ENCODE peak calls at places on chromosomes 5 and 9, in six cellular contexts. One of them, this sample, is unnamed. For H3K9me3, the result is how much of the 10 kb centered on the place peaks cover.

GRCh38 chr9:673966-674526 is 167.5 kb upstream of the DMRT1 start:
- DNase-seq in suprapubic skin: no peak
- DNase-seq in T-helper 17 cell: no peak
- DNase-seq in CD4-positive, alpha-beta T cell: no peak
- DNase-seq in kidney: no peak
- DNase-seq in cardiac muscle cell: no peak
- DNase-seq in this sample: no peak

GRCh38 chr5:13821366-13821765 is 123.1 kb downstream of the DNAH5 start:
- DNase-seq in suprapubic skin: no peak
- DNase-seq in cardiac muscle cell: no peak
- DNase-seq in CD4-positive, alpha-beta T cell: no peak
- DNase-seq in kidney: no peak
- DNase-seq in T-helper 17 cell: no peak
- DNase-seq in this sample: no peak

GRCh38 chr9:33295571-33295970 is 5.3 kb downstream of the NFX1 start:
- DNase-seq in T-helper 17 cell: no peak
- DNase-seq in CD4-positive, alpha-beta T cell: no peak
- DNase-seq in cardiac muscle cell: no peak
- DNase-seq in kidney: no peak
- DNase-seq in suprapubic skin: no peak
- DNase-seq in this sample: peak

GRCh38 chr5:91541696-91542095 is 158.6 kb upstream of the ARRDC3 start:
- DNase-seq in suprapubic skin: no peak
- DNase-seq in T-helper 17 cell: no peak
- DNase-seq in kidney: no peak
- DNase-seq in cardiac muscle cell: no peak
- DNase-seq in CD4-positive, alpha-beta T cell: no peak
- DNase-seq in this sample: no peak

GRCh38 chr5:10138385-10139057 is 111.2 kb downstream of the ATPSCKMT start:
- DNase-seq in cardiac muscle cell: peak
- DNase-seq in T-helper 17 cell: no peak
- DNase-seq in CD4-positive, alpha-beta T cell: no peak
- DNase-seq in kidney: no peak
- DNase-seq in suprapubic skin: no peak
- DNase-seq in this sample: no peak

GRCh38 chr5:96961053-96961452 is 25.2 kb downstream of the LNPEP start:
- DNase-seq in cardiac muscle cell: peak
- DNase-seq in suprapubic skin: no peak
- DNase-seq in T-helper 17 cell: no peak
- DNase-seq in CD4-positive, alpha-beta T cell: no peak
- DNase-seq in kidney: no peak
- DNase-seq in this sample: peak

GRCh38 chr5:74304536-74304935 is 336.0 kb downstream of the ENC1 start:
- DNase-seq in CD4-positive, alpha-beta T cell: no peak
- DNase-seq in T-helper 17 cell: no peak
- DNase-seq in suprapubic skin: no peak
- DNase-seq in cardiac muscle cell: no peak
- DNase-seq in kidney: no peak
- DNase-seq in this sample: no peak

GRCh38 chr5:91182763-91183162 is 200.4 kb downstream of the ARRDC3 start:
- DNase-seq in kidney: no peak
- DNase-seq in cardiac muscle cell: peak
- DNase-seq in CD4-positive, alpha-beta T cell: no peak
- DNase-seq in suprapubic skin: no peak
- DNase-seq in T-helper 17 cell: no peak
- DNase-seq in this sample: peak

GRCh38 chr5:173378727-173379126 is 50.5 kb upstream of the STC2 start:
- DNase-seq in CD4-positive, alpha-beta T cell: no peak
- DNase-seq in T-helper 17 cell: no peak
- DNase-seq in kidney: no peak
- DNase-seq in suprapubic skin: no peak
- DNase-seq in cardiac muscle cell: no peak
- DNase-seq in this sample: no peak

GRCh38 chr5:37717613-37718431 is 122.0 kb downstream of the GDNF start:
- DNase-seq in cardiac muscle cell: peak
- DNase-seq in CD4-positive, alpha-beta T cell: no peak
- DNase-seq in kidney: no peak
- DNase-seq in suprapubic skin: no peak
- DNase-seq in T-helper 17 cell: no peak
- DNase-seq in this sample: no peak

GRCh38 chr9:134189475-134190231 is 25.3 kb upstream of the RNU6ATAC start:
- DNase-seq in CD4-positive, alpha-beta T cell: no peak
- DNase-seq in T-helper 17 cell: no peak
- DNase-seq in cardiac muscle cell: no peak
- DNase-seq in suprapubic skin: peak
- DNase-seq in kidney: peak
- DNase-seq in this sample: no peak

GRCh38 chr5:124176692-124177091 is 569.7 kb downstream of the ZNF608 start:
- DNase-seq in kidney: no peak
- DNase-seq in T-helper 17 cell: no peak
- DNase-seq in suprapubic skin: no peak
- DNase-seq in cardiac muscle cell: peak
- DNase-seq in CD4-positive, alpha-beta T cell: no peak
- DNase-seq in this sample: peak

GRCh38 chr9:15277400-15278137 is 29.4 kb downstream of the TTC39B start:
- DNase-seq in T-helper 17 cell: no peak
- DNase-seq in CD4-positive, alpha-beta T cell: no peak
- DNase-seq in kidney: no peak
- DNase-seq in suprapubic skin: no peak
- DNase-seq in cardiac muscle cell: peak
- DNase-seq in this sample: peak

GRCh38 chr9:108296056-108296455 is 559.7 kb downstream of the ACTL7B start:
- DNase-seq in cardiac muscle cell: peak
- DNase-seq in kidney: no peak
- DNase-seq in suprapubic skin: no peak
- DNase-seq in T-helper 17 cell: no peak
- DNase-seq in CD4-positive, alpha-beta T cell: no peak
- DNase-seq in this sample: no peak

GRCh38 chr5:119409235-119409815 is 43.0 kb upstream of the HSD17B4 start:
- DNase-seq in kidney: no peak
- DNase-seq in CD4-positive, alpha-beta T cell: no peak
- DNase-seq in cardiac muscle cell: no peak
- DNase-seq in suprapubic skin: no peak
- DNase-seq in T-helper 17 cell: no peak
- DNase-seq in this sample: peak

GRCh38 chr9:130327781-130328348 is 62.3 kb downstream of the HMCN2 start:
- DNase-seq in suprapubic skin: peak
- DNase-seq in cardiac muscle cell: peak
- DNase-seq in CD4-positive, alpha-beta T cell: no peak
- DNase-seq in kidney: peak
- DNase-seq in T-helper 17 cell: no peak
- DNase-seq in this sample: no peak

GRCh38 chr9:68750179-68750685 is 45.2 kb downstream of the PIP5K1B start:
- DNase-seq in CD4-positive, alpha-beta T cell: no peak
- DNase-seq in kidney: no peak
- DNase-seq in suprapubic skin: no peak
- DNase-seq in cardiac muscle cell: no peak
- DNase-seq in T-helper 17 cell: no peak
- DNase-seq in this sample: no peak

GRCh38 chr9:109317979-109318671 is 2.7 kb downstream of the EPB41L4B start:
- DNase-seq in cardiac muscle cell: no peak
- DNase-seq in T-helper 17 cell: no peak
- DNase-seq in suprapubic skin: no peak
- DNase-seq in CD4-positive, alpha-beta T cell: no peak
- DNase-seq in kidney: no peak
- DNase-seq in this sample: no peak

GRCh38 chr5:76715484-76715733 is 517 bp upstream of the F2R start:
- DNase-seq in CD4-positive, alpha-beta T cell: no peak
- DNase-seq in cardiac muscle cell: no peak
- DNase-seq in kidney: no peak
- DNase-seq in suprapubic skin: no peak
- DNase-seq in T-helper 17 cell: no peak
- DNase-seq in this sample: no peak

GRCh38 chr5:135626636-135627035 is 47.8 kb upstream of the CXCL14 start:
- DNase-seq in T-helper 17 cell: no peak
- DNase-seq in cardiac muscle cell: no peak
- DNase-seq in CD4-positive, alpha-beta T cell: no peak
- DNase-seq in kidney: no peak
- DNase-seq in suprapubic skin: no peak
- DNase-seq in this sample: no peak

GRCh38 chr5:172683696-172684464 is 42.8 kb downstream of the NEURL1B start:
- DNase-seq in suprapubic skin: no peak
- DNase-seq in kidney: peak
- DNase-seq in cardiac muscle cell: no peak
- DNase-seq in T-helper 17 cell: peak
- DNase-seq in CD4-positive, alpha-beta T cell: peak
- DNase-seq in this sample: no peak

GRCh38 chr5:67043789-67044511 is 152.6 kb downstream of the CD180 start:
- DNase-seq in cardiac muscle cell: no peak
- DNase-seq in CD4-positive, alpha-beta T cell: no peak
- DNase-seq in kidney: no peak
- DNase-seq in suprapubic skin: no peak
- DNase-seq in T-helper 17 cell: no peak
- DNase-seq in this sample: no peak

GRCh38 chr5:78741014-78741413 is 92.4 kb upstream of the LHFPL2 start:
- DNase-seq in CD4-positive, alpha-beta T cell: no peak
- DNase-seq in T-helper 17 cell: no peak
- DNase-seq in kidney: no peak
- DNase-seq in suprapubic skin: no peak
- DNase-seq in cardiac muscle cell: no peak
- DNase-seq in this sample: no peak

DNA sequence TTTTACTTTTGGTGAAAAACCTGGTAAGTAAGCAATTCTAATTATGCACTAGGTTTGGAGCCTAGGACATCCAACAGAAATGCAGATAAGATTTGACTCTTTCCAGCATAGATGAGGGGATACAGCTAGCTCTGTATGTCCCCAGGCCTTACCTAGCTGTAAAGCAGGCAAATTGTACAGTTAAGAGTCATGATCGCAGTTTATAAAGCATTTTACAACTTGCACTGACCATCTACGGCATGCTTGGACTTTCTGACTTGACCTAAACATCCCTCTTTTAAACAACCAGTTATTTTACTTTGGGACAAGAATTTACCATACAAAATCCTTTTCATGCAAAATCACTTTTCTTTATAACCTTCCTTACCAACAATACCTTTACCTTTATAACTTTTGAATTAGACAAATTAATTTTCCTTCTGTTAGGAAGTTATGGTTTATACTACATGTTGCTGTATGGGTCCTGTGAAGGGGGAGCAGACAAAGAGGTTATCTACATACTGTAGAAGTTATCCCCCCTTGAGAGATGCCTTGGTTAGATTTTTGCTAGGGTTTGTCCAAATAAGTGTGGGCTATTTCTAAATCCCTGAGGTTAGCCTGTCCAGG is 36.8 kb downstream of the FGD3 start:
- DNase-seq in T-helper 17 cell: no peak
- DNase-seq in suprapubic skin: no peak
- DNase-seq in CD4-positive, alpha-beta T cell: no peak
- DNase-seq in kidney: no peak
- DNase-seq in cardiac muscle cell: no peak
- DNase-seq in this sample: peak
- H3K9me3 ChIP-seq in T-helper 17 cell: under half
- H3K9me3 ChIP-seq in suprapubic skin: under half
- H3K9me3 ChIP-seq in CD4-positive, alpha-beta T cell: under half
- H3K9me3 ChIP-seq in kidney: under half
- H3K9me3 ChIP-seq in cardiac muscle cell: under half
- H3K9me3 ChIP-seq in this sample: under half

DNA sequence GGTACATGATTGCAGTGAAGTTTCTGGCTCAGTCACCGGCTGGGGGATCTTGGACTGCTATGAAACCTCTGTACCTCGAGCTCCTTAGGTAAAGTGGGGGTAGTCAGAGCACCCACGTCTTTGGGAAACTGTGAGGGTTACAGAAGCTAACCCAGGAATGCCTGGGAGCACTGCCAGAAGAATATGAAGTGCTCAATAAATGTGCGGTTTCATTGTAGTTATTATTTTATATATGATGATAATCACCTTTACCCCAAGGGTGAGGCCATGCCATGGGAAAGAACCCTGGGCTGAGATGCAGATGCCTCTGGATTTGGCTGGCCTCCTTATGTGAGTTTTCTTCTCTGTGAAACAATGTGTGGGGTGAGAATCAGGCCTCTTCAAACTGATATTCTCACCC is 3.7 kb downstream of the NPR3 start:
- DNase-seq in kidney: no peak
- DNase-seq in T-helper 17 cell: no peak
- DNase-seq in CD4-positive, alpha-beta T cell: no peak
- DNase-seq in suprapubic skin: no peak
- DNase-seq in cardiac muscle cell: no peak
- DNase-seq in this sample: no peak
- H3K9me3 ChIP-seq in kidney: under half
- H3K9me3 ChIP-seq in T-helper 17 cell: under half
- H3K9me3 ChIP-seq in CD4-positive, alpha-beta T cell: under half
- H3K9me3 ChIP-seq in suprapubic skin: under half
- H3K9me3 ChIP-seq in cardiac muscle cell: under half
- H3K9me3 ChIP-seq in this sample: under half

DNA sequence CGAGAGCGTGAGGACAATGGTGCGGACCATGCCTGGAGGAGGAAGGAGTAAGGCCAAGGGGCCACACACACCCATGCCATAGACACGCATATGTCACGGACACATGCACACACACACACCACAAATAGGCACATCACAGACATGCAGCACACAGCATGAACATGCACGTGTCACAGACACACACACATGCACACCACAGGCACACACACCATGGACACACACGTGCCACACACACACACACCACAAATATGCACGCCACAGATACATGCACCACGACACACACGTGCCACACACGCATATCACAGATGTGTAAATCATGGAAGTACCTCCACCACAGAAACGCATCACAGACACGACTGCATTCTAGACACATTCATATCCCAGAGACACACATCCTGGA is 16.7 kb downstream of the TERT start:
- DNase-seq in T-helper 17 cell: no peak
- DNase-seq in kidney: no peak
- DNase-seq in suprapubic skin: no peak
- DNase-seq in CD4-positive, alpha-beta T cell: no peak
- DNase-seq in cardiac muscle cell: no peak
- DNase-seq in this sample: no peak
- H3K9me3 ChIP-seq in T-helper 17 cell: under half
- H3K9me3 ChIP-seq in kidney: under half
- H3K9me3 ChIP-seq in suprapubic skin: under half
- H3K9me3 ChIP-seq in CD4-positive, alpha-beta T cell: under half
- H3K9me3 ChIP-seq in cardiac muscle cell: under half
- H3K9me3 ChIP-seq in this sample: under half

DNA sequence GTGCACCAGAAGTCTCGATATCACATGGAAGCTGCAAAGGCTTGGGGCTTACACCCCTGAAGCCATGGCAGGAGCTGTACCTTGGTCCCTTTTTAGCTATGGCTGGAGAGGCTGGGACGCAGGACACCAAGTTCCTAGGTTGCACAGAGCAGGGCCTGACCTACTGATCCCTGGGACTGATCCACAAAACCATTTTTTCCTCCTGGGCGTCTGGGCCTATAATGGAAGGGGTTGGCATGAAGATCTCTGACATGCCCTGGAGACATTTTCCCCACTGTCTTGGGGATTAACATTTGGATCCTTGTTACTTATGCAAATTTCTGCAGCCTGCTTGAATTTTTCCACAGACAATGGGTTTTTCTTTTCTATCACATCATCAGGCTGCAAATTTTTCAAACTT is 286.7 kb upstream of the PTPRD start:
- DNase-seq in T-helper 17 cell: no peak
- DNase-seq in kidney: no peak
- DNase-seq in CD4-positive, alpha-beta T cell: no peak
- DNase-seq in suprapubic skin: no peak
- DNase-seq in cardiac muscle cell: no peak
- DNase-seq in this sample: no peak
- H3K9me3 ChIP-seq in T-helper 17 cell: under half
- H3K9me3 ChIP-seq in kidney: under half
- H3K9me3 ChIP-seq in CD4-positive, alpha-beta T cell: under half
- H3K9me3 ChIP-seq in suprapubic skin: under half
- H3K9me3 ChIP-seq in cardiac muscle cell: under half
- H3K9me3 ChIP-seq in this sample: under half

GRCh38 chr9:135919318-135919717 is 12.0 kb upstream of the CAMSAP1 start:
- DNase-seq in cardiac muscle cell: no peak
- DNase-seq in CD4-positive, alpha-beta T cell: no peak
- DNase-seq in T-helper 17 cell: no peak
- DNase-seq in kidney: no peak
- DNase-seq in suprapubic skin: peak
- DNase-seq in this sample: no peak
- H3K9me3 ChIP-seq in cardiac muscle cell: under half
- H3K9me3 ChIP-seq in CD4-positive, alpha-beta T cell: half or more
- H3K9me3 ChIP-seq in T-helper 17 cell: under half
- H3K9me3 ChIP-seq in kidney: under half
- H3K9me3 ChIP-seq in suprapubic skin: under half
- H3K9me3 ChIP-seq in this sample: under half

This sample was measured in Karpas-422.